ENCODE peak calls at places on chromosomes 7 and 10, in six cellular contexts. T is AG04450, K is breast epithelium, I is GM23338, S is coronary artery, E is astrocyte. C is an unnamed sample.

GRCh38 chr7:103148131-103148993 is 537 bp downstream of the NAPEPLD start:
- DNase-seq in I (no peak), E (no peak), T (no peak), K (no peak), S (no peak), C (no peak)

GRCh38 chr10:88239212-88239611 is 343.9 kb downstream of the RNLS start:
- DNase-seq in I (no peak), S (no peak), E (no peak), K (no peak), T (no peak), C (no peak)

GRCh38 chr7:40815022-40815421 is 680.2 kb downstream of the SUGCT start:
- DNase-seq in K (no peak), T (no peak), S (no peak), I (no peak), E (no peak), C (no peak)

GRCh38 chr10:73494213-73494612 is 1.6 kb downstream of the PPP3CB start:
- DNase-seq in I (no peak), K (no peak), S (no peak), T (no peak), E (no peak), C (no peak)

GRCh38 chr7:81783818-81784217 is 14.0 kb upstream of the HGF start:
- DNase-seq in K (no peak), E (no peak), S (no peak), T (no peak), I (no peak), C (no peak)

GRCh38 chr10:120456143-120456625 is 843 bp upstream of the PLPP4 start:
- DNase-seq in E (no peak), S (no peak), T (no peak), I (peak; percentile 52), K (no peak), C (no peak)

GRCh38 chr7:67711706-67712105 is 715.1 kb downstream of the TYW1 start:
- DNase-seq in K (no peak), S (no peak), I (no peak), E (no peak), T (no peak), C (no peak)

GRCh38 chr10:21975378-21975990 is 28.0 kb downstream of the DNAJC1 start:
- DNase-seq in K (no peak), S (no peak), T (no peak), I (no peak), E (no peak), C (no peak)

GRCh38 chr10:121927361-121927840 is 430 bp downstream of the ATE1 start:
- DNase-seq in K (peak; percentile 28), I (peak; percentile 64), E (peak; percentile 39), T (no peak), S (no peak), C (peak; percentile 24)

GRCh38 chr10:48599830-48600134 is 5.1 kb downstream of the ARHGAP22 start:
- DNase-seq in E (no peak), I (no peak), S (no peak), K (no peak), T (no peak), C (no peak)

GRCh38 chr7:5714657-5715337 is 66.7 kb downstream of the RNF216 start:
- DNase-seq in E (no peak), S (no peak), I (no peak), T (no peak), K (no peak), C (no peak)

GRCh38 chr10:101120884-101121660 is 10.0 kb upstream of the TLX1 start:
- DNase-seq in E (no peak), I (no peak), K (no peak), T (no peak), S (no peak), C (peak; percentile 66)

GRCh38 chr7:104956753-104957450 is 57.1 kb upstream of the KMT2E start:
- DNase-seq in T (peak; percentile 81), I (no peak), K (no peak), E (peak; percentile 95), S (no peak), C (peak; percentile 21)

GRCh38 chr10:128125416-128125943 is 743 bp downstream of the MKI67 start:
- DNase-seq in T (no peak), K (no peak), E (no peak), S (no peak), I (no peak), C (no peak)

GRCh38 chr10:77898323-77899079 is 28.1 kb downstream of the DLG5 start:
- DNase-seq in E (no peak), S (no peak), K (peak; percentile 92), T (no peak), I (peak; percentile 43), C (no peak)

GRCh38 chr7:2072042-2072441 is 160.7 kb downstream of the MAD1L1 start:
- DNase-seq in S (no peak), K (no peak), E (no peak), T (no peak), I (no peak), C (no peak)

GRCh38 chr10:119724630-119725549 is 960 bp upstream of the INPP5F start:
- DNase-seq in E (peak; percentile 33), I (peak; percentile 56), T (no peak), S (no peak), K (no peak), C (no peak)

GRCh38 chr7:25857376-25858067 is 294.5 kb upstream of the NFE2L3 start:
- DNase-seq in I (peak; percentile 84), E (no peak), T (no peak), K (no peak), S (no peak), C (no peak)

GRCh38 chr10:23331567-23332290 is 12.9 kb downstream of the C10orf67 start:
- DNase-seq in K (no peak), E (peak; percentile 85), T (no peak), I (no peak), S (no peak), C (no peak)

DNA sequence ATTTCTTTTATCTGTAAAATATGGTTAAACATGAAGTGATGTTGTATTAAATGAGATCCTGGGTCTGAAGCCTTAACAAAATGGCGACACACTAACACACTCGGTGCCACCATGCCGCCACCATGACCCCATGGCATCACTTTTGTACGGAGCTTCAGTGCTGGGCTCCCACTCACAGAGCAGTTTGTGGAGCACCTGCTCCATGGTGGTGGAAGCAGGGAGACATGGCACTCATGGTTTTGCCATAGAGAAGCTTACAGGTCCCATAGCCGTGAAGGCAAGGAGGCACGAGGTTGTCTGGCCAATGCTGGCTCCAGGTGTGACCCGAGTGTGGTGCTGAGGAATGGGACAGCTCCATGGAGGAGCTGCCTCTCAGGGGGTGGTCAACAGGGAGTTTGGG is 63.5 kb upstream of the EN2 start:
- DNase-seq in I (no peak), E (no peak), T (no peak), S (no peak), K (no peak), C (no peak)
- H3K27ac ChIP-seq in I (no peak overlapping the region), E (no peak overlapping the region), T (no peak overlapping the region), S (no peak overlapping the region), K (no peak overlapping the region), C (no peak overlapping the region)

GRCh38 chr10:99374972-99375371 is 45.8 kb downstream of the CNNM1 start:
- DNase-seq in S (no peak), E (no peak), T (no peak), K (no peak), I (no peak), C (no peak)

GRCh38 chr10:99374526-99374925 is 45.4 kb downstream of the CNNM1 start:
- DNase-seq in I (no peak), E (peak; percentile 30), T (no peak), K (no peak), S (no peak), C (no peak)

GRCh38 chr10:99370993-99371392 is 41.8 kb downstream of the CNNM1 start:
- DNase-seq in I (peak; percentile 32), S (no peak), K (no peak), T (no peak), E (peak; percentile 7), C (no peak)

GRCh38 chr10:99375444-99375843 is 46.3 kb downstream of the CNNM1 start:
- DNase-seq in T (no peak), K (no peak), S (no peak), I (no peak), E (peak; percentile 10), C (no peak)

DNA sequence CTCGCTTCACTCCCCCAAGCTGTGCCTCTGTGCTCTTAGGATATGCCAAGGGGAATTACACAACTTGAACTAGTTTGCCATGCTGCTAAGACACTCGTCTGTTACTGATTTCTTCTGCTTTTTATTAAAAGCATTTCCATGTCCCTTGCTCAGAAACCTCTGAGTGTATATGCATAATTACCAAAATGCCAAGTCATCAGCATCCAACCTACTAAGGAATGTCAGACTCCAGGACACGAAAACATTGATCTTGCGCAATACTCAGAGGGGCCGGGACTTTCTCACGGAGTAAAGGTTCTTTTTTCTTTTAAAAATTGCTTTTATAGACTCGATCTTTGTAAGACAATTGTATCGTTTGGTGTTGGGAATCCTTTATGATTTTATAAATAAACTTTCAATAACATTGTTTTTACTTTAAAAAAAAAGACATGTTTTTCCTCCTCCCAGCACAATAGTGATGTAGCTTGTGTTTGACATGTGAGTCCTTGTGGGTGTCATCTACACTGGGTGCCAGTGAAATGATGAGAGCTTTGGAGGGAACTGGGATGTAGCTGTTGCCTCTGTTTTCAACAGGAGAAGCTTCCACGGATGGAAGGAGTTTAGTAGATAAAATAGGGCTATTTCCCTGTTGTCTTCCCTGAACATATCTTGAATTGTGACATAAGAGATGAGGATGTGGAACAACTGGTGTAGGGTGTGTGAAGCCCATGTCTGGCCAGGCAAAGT is 43.6 kb downstream of the CNNM1 start:
- DNase-seq in T (no peak), E (peak; percentile 14), I (no peak), K (no peak), S (no peak), C (no peak)
- TF ChIP-seq CTCF in T (no peak), E (no peak), I (no peak), K (no peak), S (no peak), C (no peak)

DNA sequence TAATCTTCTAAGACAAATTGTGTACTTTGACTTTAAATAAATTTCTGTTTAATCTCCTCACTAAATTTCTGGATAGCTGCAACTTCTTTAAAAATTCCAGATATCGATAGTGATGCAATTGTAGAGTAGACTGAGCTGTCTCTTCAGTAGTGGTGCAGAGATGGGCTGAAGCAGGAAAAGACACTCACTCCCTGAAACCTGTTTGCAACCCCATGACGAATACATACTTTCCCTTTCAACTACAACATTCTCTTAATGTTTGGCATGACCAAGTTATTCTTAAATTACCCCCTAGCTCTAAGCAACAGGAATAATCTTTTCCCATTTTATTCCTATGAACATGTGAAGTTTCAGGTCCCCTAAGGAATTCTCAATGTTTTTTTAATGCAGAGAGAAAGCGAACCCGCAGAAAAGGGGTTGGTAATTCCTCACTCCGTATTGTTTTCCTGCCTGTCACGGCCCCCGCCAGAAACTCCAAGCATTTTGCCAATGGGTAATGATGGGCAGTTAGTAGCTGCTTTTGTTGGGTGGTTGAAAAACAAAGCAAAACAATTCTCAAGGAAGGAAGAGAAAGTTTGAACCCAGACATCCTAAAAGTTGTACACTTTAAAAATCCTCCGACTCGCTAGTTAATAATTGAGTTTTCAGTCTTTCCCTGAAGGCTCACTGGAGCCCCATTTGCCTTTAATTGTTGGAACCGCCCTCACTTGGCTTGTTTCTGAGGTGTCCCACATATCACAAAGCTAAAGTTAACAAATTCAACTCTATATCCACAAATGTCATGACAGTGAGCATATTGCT is 1.2 kb downstream of the THSD7A start:
- DNase-seq in T (no peak), I (peak; percentile 19), E (peak; percentile 51), S (no peak), K (no peak), C (no peak)
- H3K4me3 ChIP-seq in T (peak overlapping the region; percentile 63), I (peak overlapping the region; percentile 68), E (peak overlapping the region; percentile 61), S (peak overlapping the region; percentile 79), K (peak overlapping the region; percentile 65), C (no peak overlapping the region)

DNA sequence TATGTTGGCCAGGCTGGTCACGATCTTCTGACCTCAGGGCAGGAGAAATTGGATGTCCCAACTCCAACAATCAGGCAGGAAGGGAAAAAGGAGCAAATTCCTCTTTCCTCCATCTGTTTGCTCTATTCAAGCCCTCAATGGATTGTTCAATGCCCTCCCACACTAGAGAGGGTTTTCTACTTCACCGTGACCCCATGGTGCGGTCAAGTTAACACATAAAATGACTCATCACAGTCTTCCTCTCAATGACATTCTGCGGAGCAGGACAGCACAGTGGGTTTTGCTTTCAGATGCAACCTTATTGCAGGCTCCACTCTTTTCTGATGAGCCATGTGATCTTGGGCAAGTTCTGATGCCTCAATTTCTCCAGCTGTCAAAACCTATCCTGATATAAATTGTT is 364.9 kb downstream of the ANKRD30A start:
- DNase-seq in E (no peak), S (peak; percentile 14), I (no peak), T (no peak), K (no peak), C (no peak)
- H3K27ac ChIP-seq in E (no peak overlapping the region), S (no peak overlapping the region), I (no peak overlapping the region), T (no peak overlapping the region), K (no peak overlapping the region), C (no peak overlapping the region)

C was measured in CD8-positive, alpha-beta T cell.